ENCODE peak calls at places on chromosomes 2 and 18, in eight cellular contexts. D is foreskin keratinocyte; Q is H9; O is cardiac muscle cell; E is CD8-positive, alpha-beta T cell; A is endodermal cell; C is PC-3; R is breast epithelium. M is an unnamed sample.

GRCh38 chr2:68907923-68908253 is 36.7 kb upstream of the BMP10 start:
- DNase-seq in D (no peak), Q (no peak), O (no peak), E (no peak), A (no peak), C (no peak), R (no peak), M (no peak)

GRCh38 chr2:189379731-189380261 is 61.5 kb upstream of the WDR75 start:
- DNase-seq in D (no peak), Q (no peak), O (peak; percentile 28), E (no peak), A (no peak), C (peak; percentile 65), R (no peak), M (no peak)

GRCh38 chr2:26492749-26493515 is 15.0 kb upstream of the OTOF start:
- DNase-seq in D (no peak), Q (no peak), O (no peak), E (no peak), A (no peak), C (no peak), R (no peak), M (no peak)

GRCh38 chr18:76592981-76593381 is 97.9 kb upstream of the ZNF516 start:
- DNase-seq in D (no peak), Q (no peak), O (peak; percentile 63), E (no peak), A (peak; percentile 62), C (no peak), R (no peak), M (no peak)

GRCh38 chr2:108594132-108594981 is 60.1 kb downstream of the LIMS1 start:
- DNase-seq in D (peak; percentile 97), Q (no peak), O (peak; percentile 86), E (no peak), A (no peak), C (peak; percentile 89), R (no peak), M (peak; percentile 69)

GRCh38 chr2:233456111-233456510 is 101.8 kb downstream of the DGKD start:
- DNase-seq in D (no peak), Q (no peak), O (no peak), E (no peak), A (no peak), C (no peak), R (no peak), M (no peak)

GRCh38 chr2:238598802-238599530 is 172.2 kb downstream of the ASB1 start:
- DNase-seq in D (no peak), Q (no peak), O (no peak), E (no peak), A (no peak), C (no peak), R (no peak), M (no peak)

GRCh38 chr2:237405006-237405559 is 8.9 kb downstream of the COL6A3 start:
- DNase-seq in D (no peak), Q (no peak), O (peak; percentile 55), E (no peak), A (no peak), C (no peak), R (no peak), M (no peak)

GRCh38 chr2:178479275-178479616 is 846 bp upstream of the FKBP7 start:
- DNase-seq in D (no peak), Q (no peak), O (no peak), E (no peak), A (no peak), C (no peak), R (no peak), M (no peak)

GRCh38 chr2:241771286-241772062 is 5.1 kb upstream of the GAL3ST2 start:
- DNase-seq in D (no peak), Q (peak; percentile 32), O (peak; percentile 59), E (no peak), A (peak; percentile 75), C (no peak), R (no peak), M (no peak)

GRCh38 chr2:28477087-28477486 is 18.8 kb upstream of the PLB1 start:
- DNase-seq in D (no peak), Q (no peak), O (no peak), E (no peak), A (no peak), C (no peak), R (no peak), M (no peak)

GRCh38 chr2:145752091-145752806 is 1232.3 kb upstream of the ZEB2 start:
- DNase-seq in D (peak; percentile 65), Q (no peak), O (peak; percentile 93), E (no peak), A (peak; percentile 59), C (peak; percentile 78), R (no peak), M (peak; percentile 45)

GRCh38 chr2:37527362-37527761 is 144.1 kb downstream of the CDC42EP3 start:
- DNase-seq in D (no peak), Q (no peak), O (no peak), E (no peak), A (no peak), C (no peak), R (no peak), M (no peak)

GRCh38 chr2:73103018-73103542 is 9.7 kb downstream of the RAB11FIP5 start:
- DNase-seq in D (no peak), Q (no peak), O (no peak), E (no peak), A (peak; percentile 27), C (no peak), R (no peak), M (no peak)

GRCh38 chr2:125643585-125643984 is 1012.4 kb upstream of the GYPC start:
- DNase-seq in D (no peak), Q (no peak), O (no peak), E (no peak), A (no peak), C (no peak), R (no peak), M (no peak)

GRCh38 chr2:201419057-201419635 is 32.1 kb downstream of the TRAK2 start:
- DNase-seq in D (peak; percentile 37), Q (no peak), O (no peak), E (no peak), A (no peak), C (peak; percentile 75), R (no peak), M (no peak)

GRCh38 chr2:109348645-109349554 is 219.9 kb downstream of the SH3RF3 start:
- DNase-seq in D (no peak), Q (no peak), O (no peak), E (peak; percentile 59), A (peak; percentile 28), C (no peak), R (no peak), M (no peak)

GRCh38 chr2:23436346-23437099 is 51.5 kb downstream of the KLHL29 start:
- DNase-seq in D (peak; percentile 69), Q (peak; percentile 74), O (no peak), E (peak; percentile 13), A (peak; percentile 74), C (peak; percentile 7), R (no peak), M (no peak)

GRCh38 chr2:220994841-220995240 is 577.3 kb downstream of the EPHA4 start:
- DNase-seq in D (peak; percentile 3), Q (no peak), O (no peak), E (no peak), A (no peak), C (no peak), R (no peak), M (no peak)

GRCh38 chr2:234368861-234369261 is 128.0 kb downstream of the ARL4C start:
- DNase-seq in D (peak; percentile 61), Q (no peak), O (no peak), E (peak; percentile 61), A (peak; percentile 73), C (peak; percentile 85), R (no peak), M (peak; percentile 67)

GRCh38 chr2:73890301-73891092 is 2.3 kb upstream of the ACTG2 start:
- DNase-seq in D (peak; percentile 6), Q (no peak), O (no peak), E (no peak), A (no peak), C (peak; percentile 35), R (no peak), M (no peak)

GRCh38 chr2:75456111-75456510 is 104.6 kb downstream of the EVA1A start:
- DNase-seq in D (no peak), Q (no peak), O (no peak), E (no peak), A (no peak), C (no peak), R (no peak), M (no peak)

GRCh38 chr18:36527740-36528455 is 230.4 kb downstream of the FHOD3 start:
- DNase-seq in D (no peak), Q (no peak), O (no peak), E (no peak), A (no peak), C (peak; percentile 6), R (no peak), M (no peak)

GRCh38 chr2:159926695-159927094 is 128.7 kb upstream of the CD302 start:
- DNase-seq in D (no peak), Q (no peak), O (no peak), E (no peak), A (no peak), C (no peak), R (no peak), M (no peak)
- TF ChIP-seq CTCF in D (no peak), Q (peak; percentile 45), O (no peak), E (no peak), A (peak; percentile 62), C (no peak), R (no peak), M (no peak)

GRCh38 chr18:49517483-49517882 is 30.4 kb upstream of the C18orf32 start:
- DNase-seq in D (no peak), Q (no peak), O (no peak), E (no peak), A (no peak), C (no peak), R (no peak), M (no peak)

GRCh38 chr18:49524349-49524748 is 37.3 kb upstream of the C18orf32 start:
- DNase-seq in D (no peak), Q (no peak), O (no peak), E (no peak), A (peak; percentile 42), C (no peak), R (no peak), M (no peak)

GRCh38 chr18:49519041-49519971 is 32.3 kb upstream of the C18orf32 start:
- DNase-seq in D (no peak), Q (no peak), O (no peak), E (no peak), A (no peak), C (no peak), R (no peak), M (no peak)

GRCh38 chr18:49521251-49521650 is 34.2 kb upstream of the C18orf32 start:
- DNase-seq in D (no peak), Q (peak; percentile 36), O (no peak), E (no peak), A (peak; percentile 44), C (peak; percentile 27), R (no peak), M (no peak)

GRCh38 chr18:49520661-49521145 is 33.7 kb upstream of the C18orf32 start:
- DNase-seq in D (peak; percentile 25), Q (no peak), O (peak; percentile 36), E (no peak), A (no peak), C (peak; percentile 41), R (no peak), M (no peak)
- H3K27ac ChIP-seq in D (no peak overlapping the region), Q (no peak overlapping the region), O (peak overlapping the region; percentile 88), E (no peak overlapping the region), A (peak overlapping the region; percentile 41), C (no peak overlapping the region), R (no peak overlapping the region), M (no peak overlapping the region)

GRCh38 chr2:9375857-9376428 is 47.4 kb downstream of the ITGB1BP1 start:
- DNase-seq in D (no peak), Q (no peak), O (no peak), E (no peak), A (no peak), C (no peak), R (no peak), M (no peak)
- TF ChIP-seq CTCF in D (no peak), Q (peak; percentile 38), O (no peak), E (no peak), A (peak; percentile 54), C (no peak), R (no peak), M (no peak)

GRCh38 chr18:9160014-9160413 is 23.4 kb downstream of the ANKRD12 start:
- DNase-seq in D (no peak), Q (no peak), O (no peak), E (no peak), A (no peak), C (no peak), R (no peak), M (no peak)
- H3K27ac ChIP-seq in D (no peak overlapping the region), Q (no peak overlapping the region), O (no peak overlapping the region), E (no peak overlapping the region), A (no peak overlapping the region), C (no peak overlapping the region), R (no peak overlapping the region), M (no peak overlapping the region)

M was measured in RWPE1.